ENCODE peak calls at places on chromosomes 6 and 20, in four cellular contexts. G is small intestine, L is thoracic aorta, Y is sigmoid colon. X is an unnamed sample. For H3K4me1 and H3K27me3, the result is how much of the 10 kb centered on the place peaks cover.

GRCh38 chr6:31972709-31973350 is 892 bp upstream of the DXO start:
- DNase-seq in G (no peak), L (no peak), Y (no peak), X (no peak)

GRCh38 chr6:135030056-135030473 is 24.6 kb downstream of the HBS1L start:
- DNase-seq in G (no peak), L (no peak), Y (no peak), X (no peak)

GRCh38 chr6:41693866-41694265 is 41.5 kb downstream of the TFEB start:
- DNase-seq in G (no peak), L (no peak), Y (no peak), X (no peak)

GRCh38 chr6:124964764-124965105 is 2.5 kb downstream of the RNF217 start:
- DNase-seq in G (no peak), L (no peak), Y (no peak), X (no peak)

GRCh38 chr6:136959471-136959891 is 37.4 kb downstream of the SLC35D3 start:
- DNase-seq in G (peak), L (no peak), Y (no peak), X (no peak)

GRCh38 chr20:24135786-24136185 is 147.2 kb upstream of the GGTLC1 start:
- DNase-seq in G (no peak), L (no peak), Y (peak), X (no peak)

GRCh38 chr6:23505021-23505420 is 621.0 kb upstream of the NRSN1 start:
- DNase-seq in G (no peak), L (no peak), Y (no peak), X (no peak)

GRCh38 chr20:46838002-46838401 is 56.6 kb upstream of the EYA2 start:
- DNase-seq in G (no peak), L (no peak), Y (no peak), X (no peak)

DNA sequence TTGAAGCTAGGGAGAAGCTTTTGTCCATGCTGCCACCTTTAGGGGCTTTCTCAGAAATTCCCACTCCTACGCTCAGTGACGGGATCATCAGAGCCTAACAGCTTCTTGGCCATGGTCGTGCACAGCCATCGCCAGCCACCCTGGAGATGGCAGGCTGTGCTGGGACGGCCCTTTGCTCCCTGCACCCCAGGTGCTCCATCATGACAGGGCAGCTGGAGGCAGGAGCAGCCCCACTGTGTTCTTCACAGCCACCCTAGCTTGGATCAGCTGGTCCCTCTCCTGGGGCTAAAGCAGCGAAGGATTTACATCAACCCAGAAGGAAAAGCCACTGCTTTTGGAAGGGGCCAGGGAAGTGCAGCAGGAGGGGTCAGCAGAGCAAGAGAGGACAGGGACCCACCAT is 235.9 kb downstream of the LY86 start:
- DNase-seq in G (no peak), L (no peak), Y (no peak), X (no peak)
- H3K4me1 ChIP-seq in G (under half), L (under half), Y (under half), X (under half)

GRCh38 chr20:8305449-8305978 is 173.4 kb downstream of the PLCB1 start:
- DNase-seq in G (peak), L (no peak), Y (no peak), X (peak)

GRCh38 chr20:8313073-8313472 is 181.0 kb downstream of the PLCB1 start:
- DNase-seq in G (no peak), L (no peak), Y (no peak), X (no peak)

GRCh38 chr20:8306916-8307315 is 174.8 kb downstream of the PLCB1 start:
- DNase-seq in G (no peak), L (no peak), Y (no peak), X (no peak)

GRCh38 chr20:8309638-8310037 is 177.6 kb downstream of the PLCB1 start:
- DNase-seq in G (no peak), L (no peak), Y (no peak), X (no peak)

GRCh38 chr20:8310618-8311017 is 178.6 kb downstream of the PLCB1 start:
- DNase-seq in G (no peak), L (no peak), Y (no peak), X (no peak)
- H3K4me3 ChIP-seq in G (no peak), L (no peak), Y (no peak), X (no peak)

GRCh38 chr6:44789790-44790189 is 402.3 kb downstream of the CDC5L start:
- DNase-seq in G (no peak), L (no peak), Y (no peak), X (no peak)

GRCh38 chr6:44785123-44785522 is 397.6 kb downstream of the CDC5L start:
- DNase-seq in G (no peak), L (no peak), Y (no peak), X (no peak)

GRCh38 chr6:44787254-44787844 is 399.8 kb downstream of the CDC5L start:
- DNase-seq in G (no peak), L (no peak), Y (no peak), X (no peak)

GRCh38 chr6:44789061-44789460 is 401.6 kb downstream of the CDC5L start:
- DNase-seq in G (no peak), L (no peak), Y (no peak), X (no peak)

GRCh38 chr6:44788387-44788981 is 401.0 kb downstream of the CDC5L start:
- DNase-seq in G (no peak), L (no peak), Y (no peak), X (no peak)
- H3K27me3 ChIP-seq in G (under half), L (under half), Y (under half), X (under half)

DNA sequence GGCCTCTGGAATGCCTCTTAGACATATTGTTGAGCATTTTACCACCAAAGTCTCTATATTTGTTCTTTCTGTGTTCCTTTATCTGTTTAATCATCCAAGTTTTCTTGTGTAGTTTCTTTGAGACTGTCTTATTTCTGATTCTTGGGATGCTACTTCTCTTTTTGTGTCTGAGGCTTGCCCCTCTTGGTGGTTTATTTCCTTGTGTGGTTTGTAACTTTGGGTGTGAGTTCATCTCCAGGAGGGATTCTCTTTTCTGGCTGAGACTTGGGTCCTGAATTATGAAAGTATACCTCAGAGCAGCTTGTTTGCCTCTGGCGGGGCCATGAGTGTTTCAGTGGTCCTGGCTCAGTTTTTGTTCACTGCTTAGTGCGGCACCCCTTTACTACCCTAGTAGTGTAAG is 33.9 kb downstream of the PPARD start:
- DNase-seq in G (no peak), L (no peak), Y (no peak), X (no peak)
- H3K4me1 ChIP-seq in G (under half), L (under half), Y (under half), X (under half)

X was measured in RWPE2.